ENCODE peak calls at places on chromosomes 5 and 9, in five cellular contexts. B is NT2/D1, R is neuronal stem cell, Z is NCI-H460, H is RPMI8226. T is an unnamed sample.

GRCh38 chr5:173515526-173515925 is 100.9 kb downstream of the BOD1 start:
- DNase-seq in Z (peak; percentile 38), B (no peak), H (no peak), R (no peak), T (peak; percentile 60)

GRCh38 chr9:6630502-6631206 is 14.9 kb downstream of the GLDC start:
- DNase-seq in H (no peak), R (no peak), Z (no peak), B (no peak), T (no peak)

GRCh38 chr5:456351-457194 is 13.6 kb downstream of the EXOC3 start:
- DNase-seq in B (no peak), R (no peak), H (no peak), Z (no peak), T (no peak)

GRCh38 chr9:105157178-105157583 is 87.3 kb upstream of the SLC44A1 start:
- DNase-seq in B (no peak), H (peak; percentile 54), Z (peak; percentile 75), R (no peak), T (peak; percentile 82)

GRCh38 chr9:124886461-124886860 is 24.5 kb downstream of the ARPC5L start:
- DNase-seq in B (no peak), R (no peak), Z (no peak), H (no peak), T (no peak)

GRCh38 chr9:15469862-15470261 is 40.9 kb downstream of the PSIP1 start:
- DNase-seq in Z (no peak), H (no peak), R (no peak), B (no peak), T (no peak)

GRCh38 chr5:82259172-82259800 is 18.9 kb downstream of the RPS23 start:
- DNase-seq in H (peak; percentile 52), Z (no peak), R (no peak), B (no peak), T (peak; percentile 59)

GRCh38 chr9:16705121-16705604 is 165.3 kb downstream of the BNC2 start:
- DNase-seq in H (no peak), B (peak; percentile 88), Z (peak; percentile 86), R (peak; percentile 67), T (peak; percentile 97)

GRCh38 chr5:7794301-7794700 is 56.6 kb downstream of the CFAP90 start:
- DNase-seq in R (no peak), B (no peak), Z (no peak), H (no peak), T (no peak)

GRCh38 chr5:43315262-43315661 is 2.0 kb upstream of the HMGCS1 start:
- DNase-seq in B (no peak), H (no peak), R (no peak), Z (no peak), T (no peak)

GRCh38 chr5:120405923-120406322 is 58.2 kb upstream of the PRR16 start:
- DNase-seq in R (no peak), Z (no peak), B (no peak), H (no peak), T (peak; percentile 71)

GRCh38 chr5:135172718-135173117 is 138.7 kb upstream of the PITX1 start:
- DNase-seq in H (no peak), B (no peak), R (no peak), Z (no peak), T (no peak)

GRCh38 chr9:1208185-1208584 is 158.0 kb downstream of the DMRT2 start:
- DNase-seq in H (no peak), Z (no peak), R (no peak), B (no peak), T (no peak)

GRCh38 chr9:95764920-95765319 is 110.6 kb upstream of the ERCC6L2 start:
- DNase-seq in H (no peak), R (no peak), Z (no peak), B (no peak), T (no peak)

GRCh38 chr5:100270323-100270771 is 264.8 kb upstream of the FAM174A start:
- DNase-seq in R (no peak), B (no peak), Z (no peak), H (no peak), T (no peak)

GRCh38 chr5:68823301-68823700 is 270.5 kb upstream of the SLC30A5 start:
- DNase-seq in Z (no peak), H (no peak), R (no peak), B (no peak), T (no peak)

GRCh38 chr9:17005085-17005484 is 129.8 kb upstream of the CNTLN start:
- DNase-seq in H (peak; percentile 8), B (no peak), R (no peak), Z (no peak), T (peak; percentile 9)

GRCh38 chr5:165393839-165394238 is 1888.4 kb downstream of the MAT2B start:
- DNase-seq in B (no peak), R (no peak), Z (no peak), H (no peak), T (no peak)

GRCh38 chr9:113261917-113262671 is 13.3 kb downstream of the CDC26 start:
- DNase-seq in Z (no peak), R (no peak), H (no peak), B (no peak), T (no peak)